ENCODE peak calls at places on chromosomes 6 and 20, in four cellular contexts. One of them, this sample, is unnamed.

GRCh38 chr6:148177589-148178233 is 164.9 kb upstream of the SASH1 start:
- DNase-seq in WTC11: peak
- DNase-seq in stimulated activated CD4-positive, alpha-beta T cell treated with anti-CD3 and anti-CD28 coated beads, Interleukin-1b, Interleukin-23, amount 100 ng/mL, for 24 hours: peak
- DNase-seq in pons: peak
- DNase-seq in this sample: no peak

GRCh38 chr6:155939253-155939652 is 483.6 kb upstream of the NOX3 start:
- DNase-seq in WTC11: no peak
- DNase-seq in pons: no peak
- DNase-seq in stimulated activated CD4-positive, alpha-beta T cell treated with anti-CD3 and anti-CD28 coated beads, Interleukin-1b, Interleukin-23, amount 100 ng/mL, for 24 hours: no peak
- DNase-seq in this sample: no peak

GRCh38 chr6:19410477-19410876 is 426.7 kb upstream of the ID4 start:
- DNase-seq in pons: no peak
- DNase-seq in stimulated activated CD4-positive, alpha-beta T cell treated with anti-CD3 and anti-CD28 coated beads, Interleukin-1b, Interleukin-23, amount 100 ng/mL, for 24 hours: no peak
- DNase-seq in WTC11: no peak
- DNase-seq in this sample: no peak

GRCh38 chr6:34486106-34486740 is 20.3 kb downstream of the PACSIN1 start:
- DNase-seq in pons: no peak
- DNase-seq in WTC11: no peak
- DNase-seq in stimulated activated CD4-positive, alpha-beta T cell treated with anti-CD3 and anti-CD28 coated beads, Interleukin-1b, Interleukin-23, amount 100 ng/mL, for 24 hours: no peak
- DNase-seq in this sample: no peak

GRCh38 chr6:6582111-6582510 is 6.4 kb upstream of the LY86 start:
- DNase-seq in stimulated activated CD4-positive, alpha-beta T cell treated with anti-CD3 and anti-CD28 coated beads, Interleukin-1b, Interleukin-23, amount 100 ng/mL, for 24 hours: no peak
- DNase-seq in pons: no peak
- DNase-seq in WTC11: no peak
- DNase-seq in this sample: no peak

GRCh38 chr6:38248500-38249234 is 391.1 kb downstream of the BTBD9 start:
- DNase-seq in stimulated activated CD4-positive, alpha-beta T cell treated with anti-CD3 and anti-CD28 coated beads, Interleukin-1b, Interleukin-23, amount 100 ng/mL, for 24 hours: no peak
- DNase-seq in pons: no peak
- DNase-seq in WTC11: no peak
- DNase-seq in this sample: no peak

GRCh38 chr6:55794136-55794812 is 81.1 kb downstream of the BMP5 start:
- DNase-seq in stimulated activated CD4-positive, alpha-beta T cell treated with anti-CD3 and anti-CD28 coated beads, Interleukin-1b, Interleukin-23, amount 100 ng/mL, for 24 hours: no peak
- DNase-seq in pons: no peak
- DNase-seq in WTC11: no peak
- DNase-seq in this sample: no peak

GRCh38 chr6:40586800-40587201 is 363 bp downstream of the LRFN2 start:
- DNase-seq in stimulated activated CD4-positive, alpha-beta T cell treated with anti-CD3 and anti-CD28 coated beads, Interleukin-1b, Interleukin-23, amount 100 ng/mL, for 24 hours: no peak
- DNase-seq in pons: no peak
- DNase-seq in WTC11: no peak
- DNase-seq in this sample: no peak

GRCh38 chr20:39823239-39823638 is 861.1 kb downstream of the DHX35 start:
- DNase-seq in WTC11: no peak
- DNase-seq in stimulated activated CD4-positive, alpha-beta T cell treated with anti-CD3 and anti-CD28 coated beads, Interleukin-1b, Interleukin-23, amount 100 ng/mL, for 24 hours: no peak
- DNase-seq in pons: no peak
- DNase-seq in this sample: no peak

GRCh38 chr6:13854716-13855250 is 40.4 kb upstream of the MCUR1 start:
- DNase-seq in pons: no peak
- DNase-seq in stimulated activated CD4-positive, alpha-beta T cell treated with anti-CD3 and anti-CD28 coated beads, Interleukin-1b, Interleukin-23, amount 100 ng/mL, for 24 hours: no peak
- DNase-seq in WTC11: no peak
- DNase-seq in this sample: no peak

GRCh38 chr20:62704341-62704948 is 4.2 kb upstream of the NTSR1 start:
- DNase-seq in pons: no peak
- DNase-seq in stimulated activated CD4-positive, alpha-beta T cell treated with anti-CD3 and anti-CD28 coated beads, Interleukin-1b, Interleukin-23, amount 100 ng/mL, for 24 hours: no peak
- DNase-seq in WTC11: no peak
- DNase-seq in this sample: peak

GRCh38 chr20:34040300-34041015 is 46.7 kb downstream of the RALY start:
- DNase-seq in pons: peak
- DNase-seq in WTC11: no peak
- DNase-seq in stimulated activated CD4-positive, alpha-beta T cell treated with anti-CD3 and anti-CD28 coated beads, Interleukin-1b, Interleukin-23, amount 100 ng/mL, for 24 hours: no peak
- DNase-seq in this sample: no peak

GRCh38 chr6:42963855-42964605 is 3.5 kb downstream of the GNMT start:
- DNase-seq in pons: no peak
- DNase-seq in WTC11: peak
- DNase-seq in stimulated activated CD4-positive, alpha-beta T cell treated with anti-CD3 and anti-CD28 coated beads, Interleukin-1b, Interleukin-23, amount 100 ng/mL, for 24 hours: no peak
- DNase-seq in this sample: no peak

GRCh38 chr6:45987866-45988265 is 27.8 kb downstream of the CLIC5 start:
- DNase-seq in pons: no peak
- DNase-seq in stimulated activated CD4-positive, alpha-beta T cell treated with anti-CD3 and anti-CD28 coated beads, Interleukin-1b, Interleukin-23, amount 100 ng/mL, for 24 hours: no peak
- DNase-seq in WTC11: no peak
- DNase-seq in this sample: no peak

GRCh38 chr6:43927525-43928210 is 157.7 kb downstream of the VEGFA start:
- DNase-seq in pons: no peak
- DNase-seq in stimulated activated CD4-positive, alpha-beta T cell treated with anti-CD3 and anti-CD28 coated beads, Interleukin-1b, Interleukin-23, amount 100 ng/mL, for 24 hours: no peak
- DNase-seq in WTC11: no peak
- DNase-seq in this sample: no peak

GRCh38 chr6:28802417-28803336 is 121.1 kb downstream of the TRIM27 start:
- DNase-seq in stimulated activated CD4-positive, alpha-beta T cell treated with anti-CD3 and anti-CD28 coated beads, Interleukin-1b, Interleukin-23, amount 100 ng/mL, for 24 hours: no peak
- DNase-seq in pons: no peak
- DNase-seq in WTC11: peak
- DNase-seq in this sample: no peak

GRCh38 chr20:39433461-39433860 is 471.3 kb downstream of the DHX35 start:
- DNase-seq in stimulated activated CD4-positive, alpha-beta T cell treated with anti-CD3 and anti-CD28 coated beads, Interleukin-1b, Interleukin-23, amount 100 ng/mL, for 24 hours: no peak
- DNase-seq in WTC11: no peak
- DNase-seq in pons: no peak
- DNase-seq in this sample: no peak

GRCh38 chr20:59666586-59666985 is 62.2 kb downstream of the PHACTR3 start:
- DNase-seq in pons: no peak
- DNase-seq in WTC11: no peak
- DNase-seq in stimulated activated CD4-positive, alpha-beta T cell treated with anti-CD3 and anti-CD28 coated beads, Interleukin-1b, Interleukin-23, amount 100 ng/mL, for 24 hours: no peak
- DNase-seq in this sample: no peak

GRCh38 chr6:17394192-17394611 is 807 bp downstream of the CAP2 start:
- DNase-seq in stimulated activated CD4-positive, alpha-beta T cell treated with anti-CD3 and anti-CD28 coated beads, Interleukin-1b, Interleukin-23, amount 100 ng/mL, for 24 hours: no peak
- DNase-seq in pons: no peak
- DNase-seq in WTC11: peak
- DNase-seq in this sample: no peak

GRCh38 chr20:31602779-31603441 is 2.2 kb upstream of the ID1 start:
- DNase-seq in pons: no peak
- DNase-seq in WTC11: no peak
- DNase-seq in stimulated activated CD4-positive, alpha-beta T cell treated with anti-CD3 and anti-CD28 coated beads, Interleukin-1b, Interleukin-23, amount 100 ng/mL, for 24 hours: no peak
- DNase-seq in this sample: no peak

GRCh38 chr6:88360203-88360797 is 194.2 kb upstream of the CNR1 start:
- DNase-seq in WTC11: no peak
- DNase-seq in pons: no peak
- DNase-seq in stimulated activated CD4-positive, alpha-beta T cell treated with anti-CD3 and anti-CD28 coated beads, Interleukin-1b, Interleukin-23, amount 100 ng/mL, for 24 hours: no peak
- DNase-seq in this sample: no peak

GRCh38 chr20:62449951-62450815 is 22.8 kb upstream of the RBBP8NL start:
- DNase-seq in pons: no peak
- DNase-seq in stimulated activated CD4-positive, alpha-beta T cell treated with anti-CD3 and anti-CD28 coated beads, Interleukin-1b, Interleukin-23, amount 100 ng/mL, for 24 hours: no peak
- DNase-seq in WTC11: no peak
- DNase-seq in this sample: no peak

GRCh38 chr6:31730631-31731086 is 1.6 kb upstream of the DDAH2 start:
- DNase-seq in stimulated activated CD4-positive, alpha-beta T cell treated with anti-CD3 and anti-CD28 coated beads, Interleukin-1b, Interleukin-23, amount 100 ng/mL, for 24 hours: no peak
- DNase-seq in WTC11: no peak
- DNase-seq in pons: no peak
- DNase-seq in this sample: no peak

GRCh38 chr6:52416629-52417151 is 3.5 kb upstream of the EFHC1 start:
- DNase-seq in WTC11: no peak
- DNase-seq in pons: peak
- DNase-seq in stimulated activated CD4-positive, alpha-beta T cell treated with anti-CD3 and anti-CD28 coated beads, Interleukin-1b, Interleukin-23, amount 100 ng/mL, for 24 hours: no peak
- DNase-seq in this sample: peak

GRCh38 chr20:49385471-49385870 is 97.0 kb downstream of the KCNB1 start:
- DNase-seq in pons: peak
- DNase-seq in stimulated activated CD4-positive, alpha-beta T cell treated with anti-CD3 and anti-CD28 coated beads, Interleukin-1b, Interleukin-23, amount 100 ng/mL, for 24 hours: no peak
- DNase-seq in WTC11: no peak
- DNase-seq in this sample: no peak

GRCh38 chr20:14334306-14334930 is 3.0 kb downstream of the FLRT3 start:
- DNase-seq in WTC11: peak
- DNase-seq in pons: peak
- DNase-seq in stimulated activated CD4-positive, alpha-beta T cell treated with anti-CD3 and anti-CD28 coated beads, Interleukin-1b, Interleukin-23, amount 100 ng/mL, for 24 hours: no peak
- DNase-seq in this sample: no peak

GRCh38 chr6:149933036-149933435 is 8.8 kb upstream of the ULBP2 start:
- DNase-seq in pons: no peak
- DNase-seq in WTC11: no peak
- DNase-seq in stimulated activated CD4-positive, alpha-beta T cell treated with anti-CD3 and anti-CD28 coated beads, Interleukin-1b, Interleukin-23, amount 100 ng/mL, for 24 hours: no peak
- DNase-seq in this sample: no peak

GRCh38 chr6:23086100-23086499 is 516.7 kb downstream of the HDGFL1 start:
- DNase-seq in WTC11: no peak
- DNase-seq in pons: no peak
- DNase-seq in stimulated activated CD4-positive, alpha-beta T cell treated with anti-CD3 and anti-CD28 coated beads, Interleukin-1b, Interleukin-23, amount 100 ng/mL, for 24 hours: no peak
- DNase-seq in this sample: no peak

GRCh38 chr6:143536461-143536865 is 24.9 kb upstream of the FUCA2 start:
- DNase-seq in WTC11: peak
- DNase-seq in pons: no peak
- DNase-seq in stimulated activated CD4-positive, alpha-beta T cell treated with anti-CD3 and anti-CD28 coated beads, Interleukin-1b, Interleukin-23, amount 100 ng/mL, for 24 hours: peak
- DNase-seq in this sample: no peak

GRCh38 chr6:28683945-28684538 is 158.4 kb downstream of the GPX5 start:
- DNase-seq in stimulated activated CD4-positive, alpha-beta T cell treated with anti-CD3 and anti-CD28 coated beads, Interleukin-1b, Interleukin-23, amount 100 ng/mL, for 24 hours: no peak
- DNase-seq in WTC11: peak
- DNase-seq in pons: peak
- DNase-seq in this sample: no peak

GRCh38 chr6:82875573-82876185 is 190.0 kb downstream of the UBE3D start:
- DNase-seq in WTC11: no peak
- DNase-seq in stimulated activated CD4-positive, alpha-beta T cell treated with anti-CD3 and anti-CD28 coated beads, Interleukin-1b, Interleukin-23, amount 100 ng/mL, for 24 hours: no peak
- DNase-seq in pons: no peak
- DNase-seq in this sample: no peak

GRCh38 chr6:76682842-76683241 is 610.4 kb upstream of the IMPG1 start:
- DNase-seq in pons: no peak
- DNase-seq in WTC11: no peak
- DNase-seq in stimulated activated CD4-positive, alpha-beta T cell treated with anti-CD3 and anti-CD28 coated beads, Interleukin-1b, Interleukin-23, amount 100 ng/mL, for 24 hours: no peak
- DNase-seq in this sample: no peak

GRCh38 chr20:20549267-20549612 is 163.2 kb downstream of the RALGAPA2 start:
- DNase-seq in WTC11: no peak
- DNase-seq in pons: no peak
- DNase-seq in stimulated activated CD4-positive, alpha-beta T cell treated with anti-CD3 and anti-CD28 coated beads, Interleukin-1b, Interleukin-23, amount 100 ng/mL, for 24 hours: no peak
- DNase-seq in this sample: no peak

GRCh38 chr6:127457444-127458064 is 1.6 kb downstream of the KIAA0408 start:
- DNase-seq in WTC11: no peak
- DNase-seq in stimulated activated CD4-positive, alpha-beta T cell treated with anti-CD3 and anti-CD28 coated beads, Interleukin-1b, Interleukin-23, amount 100 ng/mL, for 24 hours: no peak
- DNase-seq in pons: peak
- DNase-seq in this sample: no peak

This sample was measured in NCI-H1048.